ENCODE peak calls at places on chromosomes 13 and 19, in five cellular contexts. V is heart right ventricle, P is mesothelial cell of epicardium, C is DND-41, X is tibial artery. L is an unnamed sample.

GRCh38 chr13:21590231-21590630 is 13.7 kb downstream of the MICU2 start:
- DNase-seq in X (no peak), P (no peak), V (no peak), C (no peak), L (no peak)

GRCh38 chr13:48539550-48539949 is 6.7 kb upstream of the RCBTB2 start:
- DNase-seq in P (no peak), X (no peak), V (no peak), C (no peak), L (no peak)

GRCh38 chr13:52955505-52955904 is 73.1 kb upstream of the OLFM4 start:
- DNase-seq in P (no peak), X (no peak), C (no peak), V (no peak), L (no peak)

GRCh38 chr13:101127741-101128353 is 288.5 kb downstream of the NALCN start:
- DNase-seq in V (no peak), C (peak; percentile 26), P (no peak), X (no peak), L (peak; percentile 13)

GRCh38 chr13:112069063-112069726 is 2.2 kb downstream of the SOX1 start:
- DNase-seq in P (no peak), X (no peak), C (no peak), V (no peak), L (no peak)

GRCh38 chr19:19259741-19260140 is 13.4 kb downstream of the TM6SF2 start:
- DNase-seq in X (no peak), P (no peak), C (peak; percentile 32), V (no peak), L (no peak)

GRCh38 chr19:5934779-5935472 is 20.9 kb downstream of the CAPS start:
- DNase-seq in C (no peak), V (no peak), X (no peak), P (no peak), L (peak; percentile 84)

GRCh38 chr19:15432629-15433518 is 14.1 kb upstream of the AKAP8L start:
- DNase-seq in C (peak; percentile 95), X (peak; percentile 86), V (peak; percentile 95), P (peak; percentile 90), L (peak; percentile 72)

GRCh38 chr19:19115954-19116353 is 22.3 kb downstream of the TMEM161A start:
- DNase-seq in C (peak; percentile 42), V (peak; percentile 43), X (no peak), P (no peak), L (no peak)

GRCh38 chr13:76014618-76015315 is 378.6 kb downstream of the LMO7 start:
- DNase-seq in P (no peak), X (no peak), C (no peak), V (no peak), L (no peak)

GRCh38 chr13:53138369-53139036 is 109.9 kb downstream of the OLFM4 start:
- DNase-seq in P (no peak), V (peak; percentile 33), C (no peak), X (peak; percentile 61), L (no peak)

GRCh38 chr13:34467450-34468083 is 474.5 kb upstream of the NBEA start:
- DNase-seq in C (no peak), X (no peak), V (no peak), P (no peak), L (no peak)

GRCh38 chr19:37991176-37991835 is 84.3 kb downstream of the SIPA1L3 start:
- DNase-seq in C (no peak), X (no peak), P (no peak), V (no peak), L (no peak)
- TF ChIP-seq CTCF in C (no peak), X (no peak), P (no peak), V (no peak), L (no peak)

GRCh38 chr19:53808710-53809125 is 15.4 kb downstream of the NLRP12 start:
- DNase-seq in C (no peak), P (no peak), X (no peak), V (no peak), L (no peak)
- TF ChIP-seq CTCF in C (peak; percentile 38), P (peak; percentile 21), X (no peak), V (peak; percentile 55), L (peak; percentile 67)

DNA sequence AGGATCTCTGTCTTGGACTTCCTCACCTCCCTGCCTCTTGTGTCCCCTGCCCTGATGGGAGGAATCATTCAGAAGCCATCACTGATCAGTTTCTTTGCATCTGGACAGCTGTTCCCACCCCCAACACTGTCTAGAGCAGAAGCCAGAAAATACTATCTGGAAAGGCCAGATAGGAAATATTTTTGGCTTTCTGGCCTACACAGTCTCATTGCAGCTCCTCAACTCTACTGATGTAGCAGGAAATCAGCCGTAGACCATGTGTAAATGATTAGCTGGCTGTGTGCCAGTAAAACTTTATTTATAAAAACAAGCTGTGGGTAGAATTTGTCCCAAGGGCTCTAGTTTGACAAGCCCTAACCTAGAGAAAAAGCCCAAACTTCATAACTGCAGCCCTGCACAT is 5.6 kb downstream of the SIGLEC7 start:
- DNase-seq in V (no peak), X (no peak), C (no peak), P (no peak), L (no peak)
- TF ChIP-seq CTCF in V (no peak), X (no peak), C (no peak), P (no peak), L (no peak)

GRCh38 chr13:66994097-66994496 is 236.0 kb downstream of the PCDH9 start:
- DNase-seq in V (peak; percentile 50), C (peak; percentile 5), X (peak; percentile 27), P (peak; percentile 27), L (no peak)
- TF ChIP-seq CTCF in V (peak; percentile 59), C (peak; percentile 19), X (peak; percentile 29), P (peak; percentile 47), L (peak; percentile 81)

DNA sequence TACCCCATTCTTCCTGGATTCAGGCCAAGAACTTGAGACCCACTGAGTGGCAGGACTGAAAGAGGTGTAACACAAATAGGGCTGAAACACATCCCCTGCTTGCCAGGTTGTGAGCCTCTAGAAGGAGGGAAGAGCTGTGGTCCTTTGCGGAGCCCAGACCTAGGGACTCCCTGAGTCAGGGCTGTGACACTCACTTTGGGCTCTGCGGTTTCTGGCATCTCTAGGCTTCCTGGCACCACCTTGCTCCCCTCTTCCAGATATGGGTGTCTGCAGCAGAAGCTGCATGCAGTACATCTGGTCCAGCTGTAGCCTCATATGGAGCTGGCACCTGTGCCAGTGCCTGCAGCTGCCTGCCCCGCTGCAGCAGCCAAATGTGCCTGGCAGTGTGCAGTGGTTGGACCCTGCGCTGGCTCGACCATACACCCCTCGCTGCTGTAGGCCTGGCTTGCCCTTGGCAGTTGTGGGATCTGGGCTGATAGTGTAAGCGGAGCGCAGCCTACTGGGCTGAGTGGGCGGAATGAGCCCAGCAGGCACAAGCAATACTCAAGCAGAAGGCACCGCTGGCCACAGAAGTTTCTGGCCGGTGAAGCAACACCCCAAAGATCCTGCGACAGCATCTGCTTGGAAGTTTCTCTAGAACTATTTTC is 290.4 kb downstream of the SLITRK6 start:
- DNase-seq in X (peak; percentile 34), C (no peak), V (no peak), P (no peak), L (no peak)
- TF ChIP-seq CTCF in X (no peak), C (no peak), V (no peak), P (no peak), L (no peak)

GRCh38 chr13:113819731-113820715 is 43.9 kb downstream of the GAS6 start:
- DNase-seq in X (no peak), P (no peak), C (no peak), V (no peak), L (no peak)

GRCh38 chr13:113821847-113822246 is 42.0 kb downstream of the GAS6 start:
- DNase-seq in V (no peak), P (no peak), X (no peak), C (no peak), L (no peak)

GRCh38 chr13:113822266-113822665 is 41.6 kb downstream of the GAS6 start:
- DNase-seq in V (no peak), X (no peak), P (no peak), C (no peak), L (no peak)

GRCh38 chr13:113819341-113819730 is 44.5 kb downstream of the GAS6 start:
- DNase-seq in V (no peak), P (no peak), X (no peak), C (no peak), L (no peak)

GRCh38 chr13:113820813-113821651 is 42.8 kb downstream of the GAS6 start:
- DNase-seq in V (peak; percentile 77), X (peak; percentile 86), C (no peak), P (no peak), L (peak; percentile 97)
- TF ChIP-seq CTCF in V (peak; percentile 25), X (peak; percentile 13), C (no peak), P (no peak), L (no peak)

GRCh38 chr19:41263850-41264580 is at the start of gene HNRNPUL1:
- DNase-seq in V (peak; percentile 97), C (peak; percentile 99), P (peak; percentile 95), X (peak; percentile 99), L (peak; percentile 100)

GRCh38 chr19:41263042-41263849 is 926 bp upstream of the HNRNPUL1 start:
- DNase-seq in C (peak; percentile 61), V (peak; percentile 63), P (peak; percentile 45), X (peak; percentile 72), L (no peak)

GRCh38 chr19:41265376-41266153 is 1.4 kb downstream of the HNRNPUL1 start:
- DNase-seq in X (no peak), V (no peak), P (no peak), C (peak; percentile 13), L (no peak)

GRCh38 chr19:41261474-41262190 is 2.5 kb upstream of the HNRNPUL1 start:
- DNase-seq in V (no peak), P (no peak), X (no peak), C (no peak), L (no peak)

GRCh38 chr19:41264581-41265375 is 606 bp downstream of the HNRNPUL1 start:
- DNase-seq in P (peak; percentile 47), V (peak; percentile 53), C (peak; percentile 76), X (peak; percentile 38), L (no peak)
- TF ChIP-seq CTCF in P (peak; percentile 0), V (no peak), C (no peak), X (no peak), L (no peak)